ENCODE peak calls at places on chromosomes 5 and 9, in ten cellular contexts. One of them, this sample, is unnamed.

GRCh38 chr5:179230061-179230461 is 115.2 kb downstream of the ADAMTS2 start:
- DNase-seq in PC-3: no peak
- DNase-seq in fibroblast of lung: no peak
- DNase-seq in hepatocyte: no peak
- DNase-seq in neuronal stem cell: no peak
- DNase-seq in neural progenitor cell: no peak
- DNase-seq in PC-9: no peak
- DNase-seq in keratinocyte: no peak
- DNase-seq in osteoblast: peak
- DNase-seq in GM23338: no peak
- DNase-seq in this sample: no peak

GRCh38 chr5:149938272-149938671 is 6.3 kb downstream of the PDE6A start:
- DNase-seq in PC-3: peak
- DNase-seq in fibroblast of lung: peak
- DNase-seq in hepatocyte: no peak
- DNase-seq in neuronal stem cell: no peak
- DNase-seq in neural progenitor cell: no peak
- DNase-seq in PC-9: peak
- DNase-seq in keratinocyte: no peak
- DNase-seq in osteoblast: no peak
- DNase-seq in GM23338: no peak
- DNase-seq in this sample: no peak

GRCh38 chr5:58582004-58582403 is 871 bp upstream of the RAB3C start:
- DNase-seq in PC-3: no peak
- DNase-seq in fibroblast of lung: no peak
- DNase-seq in hepatocyte: peak
- DNase-seq in neuronal stem cell: peak
- DNase-seq in neural progenitor cell: peak
- DNase-seq in PC-9: no peak
- DNase-seq in keratinocyte: no peak
- DNase-seq in osteoblast: peak
- DNase-seq in GM23338: peak
- DNase-seq in this sample: no peak

GRCh38 chr9:92504881-92505280 is 22.6 kb upstream of the ASPN start:
- DNase-seq in PC-3: no peak
- DNase-seq in fibroblast of lung: peak
- DNase-seq in hepatocyte: no peak
- DNase-seq in neuronal stem cell: no peak
- DNase-seq in neural progenitor cell: no peak
- DNase-seq in PC-9: no peak
- DNase-seq in keratinocyte: no peak
- DNase-seq in osteoblast: peak
- DNase-seq in GM23338: no peak
- DNase-seq in this sample: no peak

GRCh38 chr9:23088932-23089364 is 642.3 kb downstream of the DMRTA1 start:
- DNase-seq in PC-3: peak
- DNase-seq in fibroblast of lung: no peak
- DNase-seq in hepatocyte: peak
- DNase-seq in neuronal stem cell: peak
- DNase-seq in neural progenitor cell: peak
- DNase-seq in PC-9: no peak
- DNase-seq in keratinocyte: no peak
- DNase-seq in osteoblast: no peak
- DNase-seq in GM23338: peak
- DNase-seq in this sample: peak

GRCh38 chr9:23683021-23683431 is 143.0 kb downstream of the ELAVL2 start:
- DNase-seq in PC-3: peak
- DNase-seq in fibroblast of lung: peak
- DNase-seq in hepatocyte: no peak
- DNase-seq in neuronal stem cell: no peak
- DNase-seq in neural progenitor cell: no peak
- DNase-seq in PC-9: peak
- DNase-seq in keratinocyte: no peak
- DNase-seq in osteoblast: no peak
- DNase-seq in GM23338: peak
- DNase-seq in this sample: no peak

GRCh38 chr5:95644351-95645042 is 2.1 kb upstream of the RFESD start:
- DNase-seq in PC-3: peak
- DNase-seq in fibroblast of lung: peak
- DNase-seq in hepatocyte: peak
- DNase-seq in neuronal stem cell: peak
- DNase-seq in neural progenitor cell: peak
- DNase-seq in PC-9: peak
- DNase-seq in keratinocyte: no peak
- DNase-seq in osteoblast: peak
- DNase-seq in GM23338: peak
- DNase-seq in this sample: peak

GRCh38 chr5:163565931-163566608 is 60.7 kb downstream of the MAT2B start:
- DNase-seq in PC-3: peak
- DNase-seq in fibroblast of lung: peak
- DNase-seq in hepatocyte: peak
- DNase-seq in neuronal stem cell: no peak
- DNase-seq in neural progenitor cell: peak
- DNase-seq in PC-9: no peak
- DNase-seq in keratinocyte: no peak
- DNase-seq in osteoblast: no peak
- DNase-seq in GM23338: peak
- DNase-seq in this sample: no peak

GRCh38 chr5:178113141-178113787 is at the start of gene N4BP3:
- DNase-seq in PC-3: peak
- DNase-seq in fibroblast of lung: peak
- DNase-seq in hepatocyte: peak
- DNase-seq in neuronal stem cell: peak
- DNase-seq in neural progenitor cell: peak
- DNase-seq in PC-9: peak
- DNase-seq in keratinocyte: no peak
- DNase-seq in osteoblast: peak
- DNase-seq in GM23338: peak
- DNase-seq in this sample: peak

GRCh38 chr9:35518981-35519679 is 29.2 kb downstream of the RUSC2 start:
- DNase-seq in PC-3: peak
- DNase-seq in fibroblast of lung: peak
- DNase-seq in hepatocyte: no peak
- DNase-seq in neuronal stem cell: no peak
- DNase-seq in neural progenitor cell: no peak
- DNase-seq in PC-9: peak
- DNase-seq in keratinocyte: no peak
- DNase-seq in osteoblast: no peak
- DNase-seq in GM23338: peak
- DNase-seq in this sample: no peak

GRCh38 chr5:94908889-94909480 is 290.5 kb downstream of the SLF1 start:
- DNase-seq in PC-3: peak
- DNase-seq in fibroblast of lung: peak
- DNase-seq in hepatocyte: peak
- DNase-seq in neuronal stem cell: peak
- DNase-seq in neural progenitor cell: peak
- DNase-seq in PC-9: no peak
- DNase-seq in keratinocyte: no peak
- DNase-seq in osteoblast: no peak
- DNase-seq in GM23338: peak
- DNase-seq in this sample: peak

GRCh38 chr9:37390759-37391158 is 31.7 kb upstream of the GRHPR start:
- DNase-seq in PC-3: peak
- DNase-seq in fibroblast of lung: no peak
- DNase-seq in hepatocyte: peak
- DNase-seq in neuronal stem cell: no peak
- DNase-seq in neural progenitor cell: peak
- DNase-seq in PC-9: no peak
- DNase-seq in keratinocyte: no peak
- DNase-seq in osteoblast: no peak
- DNase-seq in GM23338: peak
- DNase-seq in this sample: peak

GRCh38 chr9:7439355-7439978 is 360.1 kb downstream of the DMAC1 start:
- DNase-seq in PC-3: peak
- DNase-seq in fibroblast of lung: peak
- DNase-seq in hepatocyte: no peak
- DNase-seq in neuronal stem cell: no peak
- DNase-seq in neural progenitor cell: no peak
- DNase-seq in PC-9: no peak
- DNase-seq in keratinocyte: peak
- DNase-seq in osteoblast: no peak
- DNase-seq in GM23338: no peak
- DNase-seq in this sample: no peak

GRCh38 chr5:118336468-118336867 is 651.9 kb downstream of the DTWD2 start:
- DNase-seq in PC-3: no peak
- DNase-seq in fibroblast of lung: no peak
- DNase-seq in hepatocyte: no peak
- DNase-seq in neuronal stem cell: no peak
- DNase-seq in neural progenitor cell: no peak
- DNase-seq in PC-9: no peak
- DNase-seq in keratinocyte: no peak
- DNase-seq in osteoblast: no peak
- DNase-seq in GM23338: no peak
- DNase-seq in this sample: no peak

GRCh38 chr9:126615251-126615790 is 1.6 kb downstream of the LMX1B start:
- DNase-seq in PC-3: no peak
- DNase-seq in fibroblast of lung: peak
- DNase-seq in hepatocyte: peak
- DNase-seq in neuronal stem cell: no peak
- DNase-seq in neural progenitor cell: peak
- DNase-seq in PC-9: no peak
- DNase-seq in keratinocyte: no peak
- DNase-seq in osteoblast: peak
- DNase-seq in GM23338: peak
- DNase-seq in this sample: no peak

DNA sequence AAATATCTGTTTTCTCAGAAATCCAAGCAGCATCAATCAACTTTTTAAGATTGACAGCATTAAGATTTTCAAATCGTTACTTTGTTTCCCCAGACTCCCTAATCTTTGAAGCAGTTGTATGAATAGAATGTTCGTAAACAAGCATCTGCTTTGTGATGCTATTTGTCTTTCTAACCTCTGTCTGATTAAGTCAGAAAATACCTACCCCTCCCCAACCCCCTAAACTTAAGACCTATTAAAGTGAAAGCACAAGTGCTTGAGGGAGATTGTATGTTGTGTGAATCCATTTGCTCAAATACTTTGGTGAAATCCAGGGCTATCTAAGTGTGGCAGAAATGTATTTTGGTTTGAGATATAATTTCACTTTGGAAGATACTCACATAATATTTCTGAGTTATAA is 47.9 kb upstream of the C5orf47 start:
- DNase-seq in PC-3: no peak
- DNase-seq in fibroblast of lung: no peak
- DNase-seq in hepatocyte: no peak
- DNase-seq in neuronal stem cell: no peak
- DNase-seq in neural progenitor cell: peak
- DNase-seq in PC-9: no peak
- DNase-seq in keratinocyte: no peak
- DNase-seq in osteoblast: no peak
- DNase-seq in GM23338: peak
- DNase-seq in this sample: no peak
- H3K27ac ChIP-seq in PC-3: peak
- H3K27ac ChIP-seq in fibroblast of lung: no peak
- H3K27ac ChIP-seq in hepatocyte: no peak
- H3K27ac ChIP-seq in neuronal stem cell: no peak
- H3K27ac ChIP-seq in neural progenitor cell: no peak
- H3K27ac ChIP-seq in PC-9: no peak
- H3K27ac ChIP-seq in keratinocyte: no peak
- H3K27ac ChIP-seq in osteoblast: no peak
- H3K27ac ChIP-seq in GM23338: peak
- H3K27ac ChIP-seq in this sample: no peak

GRCh38 chr9:76852026-76852425 is 53.9 kb downstream of the PRUNE2 start:
- DNase-seq in PC-3: no peak
- DNase-seq in fibroblast of lung: no peak
- DNase-seq in hepatocyte: no peak
- DNase-seq in neuronal stem cell: no peak
- DNase-seq in neural progenitor cell: no peak
- DNase-seq in PC-9: no peak
- DNase-seq in keratinocyte: no peak
- DNase-seq in osteoblast: no peak
- DNase-seq in GM23338: no peak
- DNase-seq in this sample: no peak
- H2AFZ ChIP-seq in PC-3: no peak
- H2AFZ ChIP-seq in fibroblast of lung: no peak
- H2AFZ ChIP-seq in hepatocyte: no peak
- H2AFZ ChIP-seq in neuronal stem cell: peak
- H2AFZ ChIP-seq in neural progenitor cell: no peak
- H2AFZ ChIP-seq in PC-9: no peak
- H2AFZ ChIP-seq in keratinocyte: no peak
- H2AFZ ChIP-seq in osteoblast: no peak
- H2AFZ ChIP-seq in GM23338: no peak
- H2AFZ ChIP-seq in this sample: no peak

GRCh38 chr5:56858777-56859442 is 43.6 kb downstream of the MAP3K1 start:
- DNase-seq in PC-3: no peak
- DNase-seq in fibroblast of lung: no peak
- DNase-seq in hepatocyte: peak
- DNase-seq in neuronal stem cell: no peak
- DNase-seq in neural progenitor cell: no peak
- DNase-seq in PC-9: no peak
- DNase-seq in keratinocyte: no peak
- DNase-seq in osteoblast: no peak
- DNase-seq in GM23338: no peak
- DNase-seq in this sample: no peak

GRCh38 chr5:56852228-56853000 is 37.1 kb downstream of the MAP3K1 start:
- DNase-seq in PC-3: no peak
- DNase-seq in fibroblast of lung: peak
- DNase-seq in hepatocyte: no peak
- DNase-seq in neuronal stem cell: no peak
- DNase-seq in neural progenitor cell: no peak
- DNase-seq in PC-9: no peak
- DNase-seq in keratinocyte: no peak
- DNase-seq in osteoblast: no peak
- DNase-seq in GM23338: no peak
- DNase-seq in this sample: no peak

GRCh38 chr5:56854920-56855319 is 39.6 kb downstream of the MAP3K1 start:
- DNase-seq in PC-3: no peak
- DNase-seq in fibroblast of lung: no peak
- DNase-seq in hepatocyte: no peak
- DNase-seq in neuronal stem cell: no peak
- DNase-seq in neural progenitor cell: no peak
- DNase-seq in PC-9: no peak
- DNase-seq in keratinocyte: no peak
- DNase-seq in osteoblast: no peak
- DNase-seq in GM23338: no peak
- DNase-seq in this sample: no peak

GRCh38 chr5:56853710-56854109 is 38.4 kb downstream of the MAP3K1 start:
- DNase-seq in PC-3: no peak
- DNase-seq in fibroblast of lung: no peak
- DNase-seq in hepatocyte: no peak
- DNase-seq in neuronal stem cell: no peak
- DNase-seq in neural progenitor cell: no peak
- DNase-seq in PC-9: no peak
- DNase-seq in keratinocyte: no peak
- DNase-seq in osteoblast: no peak
- DNase-seq in GM23338: no peak
- DNase-seq in this sample: no peak

GRCh38 chr5:56856779-56857178 is 41.4 kb downstream of the MAP3K1 start:
- DNase-seq in PC-3: no peak
- DNase-seq in fibroblast of lung: no peak
- DNase-seq in hepatocyte: no peak
- DNase-seq in neuronal stem cell: no peak
- DNase-seq in neural progenitor cell: no peak
- DNase-seq in PC-9: no peak
- DNase-seq in keratinocyte: no peak
- DNase-seq in osteoblast: no peak
- DNase-seq in GM23338: no peak
- DNase-seq in this sample: no peak
- H3K4me2 ChIP-seq in PC-3: no peak
- H3K4me2 ChIP-seq in fibroblast of lung: no peak
- H3K4me2 ChIP-seq in hepatocyte: no peak
- H3K4me2 ChIP-seq in neuronal stem cell: no peak
- H3K4me2 ChIP-seq in neural progenitor cell: no peak
- H3K4me2 ChIP-seq in PC-9: no peak
- H3K4me2 ChIP-seq in keratinocyte: no peak
- H3K4me2 ChIP-seq in osteoblast: no peak
- H3K4me2 ChIP-seq in GM23338: no peak
- H3K4me2 ChIP-seq in this sample: no peak

GRCh38 chr5:126998201-126998631 is 32.1 kb downstream of the MARCHF3 start:
- DNase-seq in PC-3: no peak
- DNase-seq in fibroblast of lung: peak
- DNase-seq in hepatocyte: no peak
- DNase-seq in neuronal stem cell: no peak
- DNase-seq in neural progenitor cell: no peak
- DNase-seq in PC-9: no peak
- DNase-seq in keratinocyte: no peak
- DNase-seq in osteoblast: no peak
- DNase-seq in GM23338: no peak
- DNase-seq in this sample: peak
- H3K27ac ChIP-seq in PC-3: no peak
- H3K27ac ChIP-seq in fibroblast of lung: peak
- H3K27ac ChIP-seq in hepatocyte: no peak
- H3K27ac ChIP-seq in neuronal stem cell: no peak
- H3K27ac ChIP-seq in neural progenitor cell: no peak
- H3K27ac ChIP-seq in PC-9: no peak
- H3K27ac ChIP-seq in keratinocyte: no peak
- H3K27ac ChIP-seq in osteoblast: no peak
- H3K27ac ChIP-seq in GM23338: no peak
- H3K27ac ChIP-seq in this sample: no peak